ENCODE peak calls at places on chromosome 10, in nine cellular contexts. Y is ovary; K is colonic mucosa; Z is SK-N-SH; G is GM12865; A is endothelial cell; C is transverse colon; X is CD8-positive, alpha-beta T cell; D is astrocyte of the spinal cord. S is an unnamed sample.

GRCh38 chr10:84606428-84606827 is 278.0 kb downstream of the CCSER2 start:
- DNase-seq in Y (no peak), K (no peak), Z (no peak), G (no peak), A (no peak), C (no peak), X (no peak), D (no peak), S (no peak)

GRCh38 chr10:106267591-106267990 is 896.9 kb downstream of the SORCS1 start:
- DNase-seq in Y (no peak), K (no peak), Z (no peak), G (no peak), A (no peak), C (no peak), X (no peak), D (no peak), S (no peak)

GRCh38 chr10:34327184-34327583 is 487.9 kb downstream of the PARD3 start:
- DNase-seq in Y (no peak), K (no peak), Z (peak; percentile 41), G (no peak), A (no peak), C (no peak), X (no peak), D (no peak), S (no peak)

GRCh38 chr10:131983780-131984179 is 2.1 kb upstream of the BNIP3 start:
- DNase-seq in Y (no peak), K (no peak), Z (no peak), G (no peak), A (no peak), C (no peak), X (no peak), D (peak; percentile 92), S (no peak)

GRCh38 chr10:36574212-36574611 is 551.2 kb upstream of the ANKRD30A start:
- DNase-seq in Y (no peak), K (no peak), Z (no peak), G (no peak), A (no peak), C (no peak), X (no peak), D (peak; percentile 58), S (no peak)

GRCh38 chr10:72098301-72099053 is 10.1 kb upstream of the SPOCK2 start:
- DNase-seq in Y (no peak), K (no peak), Z (no peak), G (no peak), A (no peak), C (no peak), X (no peak), D (no peak), S (no peak)

GRCh38 chr10:24209421-24209770 is 458 bp downstream of the KIAA1217 start:
- DNase-seq in Y (no peak), K (no peak), Z (peak; percentile 74), G (peak; percentile 53), A (no peak), C (no peak), X (no peak), D (no peak), S (no peak)

GRCh38 chr10:14879055-14879800 is 562 bp downstream of the SUV39H2 start:
- DNase-seq in Y (peak; percentile 30), K (peak; percentile 41), Z (no peak), G (peak; percentile 44), A (no peak), C (peak; percentile 31), X (no peak), D (no peak), S (no peak)

GRCh38 chr10:49175587-49176309 is 12.4 kb downstream of the TMEM273 start:
- DNase-seq in Y (no peak), K (peak; percentile 14), Z (no peak), G (no peak), A (no peak), C (no peak), X (no peak), D (no peak), S (no peak)

GRCh38 chr10:69846252-69847000 is 44.7 kb downstream of the COL13A1 start:
- DNase-seq in Y (no peak), K (no peak), Z (peak; percentile 47), G (no peak), A (no peak), C (no peak), X (no peak), D (no peak), S (no peak)

GRCh38 chr10:5666324-5667220 is at the start of gene ASB13:
- DNase-seq in Y (peak; percentile 69), K (peak; percentile 88), Z (peak; percentile 93), G (peak; percentile 22), A (peak; percentile 57), C (peak; percentile 80), X (no peak), D (peak; percentile 18), S (peak; percentile 32)

GRCh38 chr10:133259603-133259992 is 17.1 kb downstream of the ADAM8 start:
- DNase-seq in Y (no peak), K (no peak), Z (no peak), G (no peak), A (no peak), C (no peak), X (no peak), D (no peak), S (no peak)

GRCh38 chr10:88879754-88880286 is at the start of gene STAMBPL1:
- DNase-seq in Y (peak; percentile 59), K (peak; percentile 70), Z (no peak), G (peak; percentile 89), A (peak; percentile 49), C (peak; percentile 77), X (peak; percentile 71), D (no peak), S (no peak)

GRCh38 chr10:17353568-17353967 is 100.8 kb downstream of the ST8SIA6 start:
- DNase-seq in Y (no peak), K (no peak), Z (no peak), G (no peak), A (no peak), C (no peak), X (no peak), D (peak; percentile 6), S (no peak)

GRCh38 chr10:79380125-79380917 is 33.1 kb downstream of the PPIF start:
- DNase-seq in Y (peak; percentile 75), K (peak; percentile 51), Z (no peak), G (no peak), A (no peak), C (peak; percentile 40), X (no peak), D (no peak), S (peak; percentile 8)

GRCh38 chr10:126013489-126014281 is 117.3 kb downstream of the FANK1 start:
- DNase-seq in Y (no peak), K (no peak), Z (no peak), G (peak; percentile 18), A (no peak), C (no peak), X (no peak), D (peak; percentile 91), S (no peak)

GRCh38 chr10:55627526-55628170 is 733.4 kb downstream of the ZWINT start:
- DNase-seq in Y (no peak), K (no peak), Z (peak; percentile 52), G (no peak), A (peak; percentile 34), C (no peak), X (no peak), D (peak; percentile 4), S (no peak)

GRCh38 chr10:97422921-97423420 is 3.0 kb upstream of the PGAM1 start:
- DNase-seq in Y (peak; percentile 54), K (no peak), Z (no peak), G (peak; percentile 63), A (no peak), C (no peak), X (no peak), D (peak; percentile 80), S (no peak)

GRCh38 chr10:107813396-107813795 is 648.9 kb upstream of the SORCS1 start:
- DNase-seq in Y (no peak), K (no peak), Z (no peak), G (no peak), A (no peak), C (no peak), X (no peak), D (no peak), S (no peak)

GRCh38 chr10:18505719-18506118 is 145.7 kb downstream of the NSUN6 start:
- DNase-seq in Y (no peak), K (no peak), Z (no peak), G (no peak), A (no peak), C (no peak), X (no peak), D (no peak), S (no peak)

GRCh38 chr10:124296121-124296812 is 122.5 kb downstream of the OAT start:
- DNase-seq in Y (no peak), K (no peak), Z (peak; percentile 53), G (peak; percentile 13), A (no peak), C (no peak), X (no peak), D (peak; percentile 56), S (no peak)

GRCh38 chr10:79024296-79024695 is 44.5 kb upstream of the ZMIZ1 start:
- DNase-seq in Y (no peak), K (no peak), Z (no peak), G (no peak), A (no peak), C (no peak), X (no peak), D (no peak), S (no peak)

GRCh38 chr10:30510184-30510931 is 76.4 kb downstream of the MAP3K8 start:
- DNase-seq in Y (no peak), K (no peak), Z (no peak), G (peak; percentile 87), A (no peak), C (peak; percentile 22), X (no peak), D (peak; percentile 67), S (no peak)
- TF ChIP-seq CTCF in Y (no peak), K (no peak), Z (peak; percentile 64), G (peak; percentile 8), A (no peak), C (no peak), X (no peak), D (peak; percentile 40), S (no peak)

DNA sequence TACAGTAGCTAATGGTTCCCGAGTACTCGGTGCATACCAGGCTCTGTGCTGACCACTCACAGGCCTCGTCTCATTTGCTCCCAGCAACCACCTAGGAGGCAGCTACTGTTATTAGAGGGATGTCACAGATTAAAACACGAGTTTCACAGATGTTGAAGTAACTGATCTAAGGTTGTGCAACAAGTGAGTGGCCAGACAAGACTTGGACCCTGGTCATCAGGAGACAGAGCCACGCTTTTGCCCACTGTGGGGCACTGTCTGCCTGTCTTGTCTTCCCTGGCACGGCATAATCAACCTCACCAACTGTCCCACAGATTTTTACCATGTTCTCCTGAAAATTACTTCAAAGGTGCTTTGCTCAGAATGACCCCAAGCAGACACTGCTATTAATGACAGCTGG is 111.6 kb upstream of the HABP2 start:
- DNase-seq in Y (no peak), K (no peak), Z (no peak), G (no peak), A (no peak), C (no peak), X (no peak), D (no peak), S (no peak)
- TF ChIP-seq CTCF in Y (no peak), K (no peak), Z (peak; percentile 40), G (no peak), A (no peak), C (no peak), X (no peak), D (no peak), S (no peak)

GRCh38 chr10:7756360-7756992 is 31.3 kb downstream of the KIN start:
- DNase-seq in Y (no peak), K (peak; percentile 37), Z (no peak), G (peak; percentile 37), A (peak; percentile 33), C (peak; percentile 20), X (no peak), D (peak; percentile 24), S (no peak)
- TF ChIP-seq CTCF in Y (no peak), K (peak; percentile 36), Z (peak; percentile 61), G (peak; percentile 41), A (no peak), C (peak; percentile 30), X (no peak), D (peak; percentile 68), S (peak; percentile 49)

GRCh38 chr10:122054046-122055025 is 65.4 kb downstream of the TACC2 start:
- DNase-seq in Y (peak; percentile 82), K (peak; percentile 63), Z (no peak), G (peak; percentile 22), A (peak; percentile 69), C (peak; percentile 60), X (no peak), D (peak; percentile 57), S (no peak)
- TF ChIP-seq CTCF in Y (peak; percentile 56), K (peak; percentile 66), Z (peak; percentile 44), G (peak; percentile 39), A (peak; percentile 91), C (peak; percentile 72), X (no peak), D (peak; percentile 75), S (peak; percentile 73)

S was measured in progenitor cell of endocrine pancreas.